ENCODE peak calls at places on chromosomes 4 and X, in four cellular contexts. One of them, this sample, is unnamed.

GRCh38 chr4:19809989-19810388 is 441.7 kb upstream of the SLIT2 start:
- DNase-seq in tibial nerve: no peak
- DNase-seq in tibial artery: no peak
- DNase-seq in cardiac muscle cell: no peak
- DNase-seq in this sample: no peak

GRCh38 chr4:114879916-114880315 is 233.5 kb downstream of the NDST4 start:
- DNase-seq in tibial nerve: no peak
- DNase-seq in tibial artery: no peak
- DNase-seq in cardiac muscle cell: no peak
- DNase-seq in this sample: no peak

GRCh38 chrX:150486011-150486410 is 82.4 kb upstream of the MTM1 start:
- DNase-seq in tibial nerve: no peak
- DNase-seq in tibial artery: peak; percentile 24
- DNase-seq in cardiac muscle cell: peak; percentile 69
- DNase-seq in this sample: peak; percentile 53

GRCh38 chrX:130171446-130172126 is at the start of gene RAB33A:
- DNase-seq in tibial nerve: no peak
- DNase-seq in tibial artery: no peak
- DNase-seq in cardiac muscle cell: peak; percentile 29
- DNase-seq in this sample: no peak

GRCh38 chr4:743463-744211 is 38.0 kb downstream of the PCGF3 start:
- DNase-seq in tibial nerve: no peak
- DNase-seq in tibial artery: no peak
- DNase-seq in cardiac muscle cell: no peak
- DNase-seq in this sample: no peak

GRCh38 chr4:151567056-151567455 is 158.1 kb downstream of the FHIP1A start:
- DNase-seq in tibial nerve: no peak
- DNase-seq in tibial artery: no peak
- DNase-seq in cardiac muscle cell: no peak
- DNase-seq in this sample: no peak

GRCh38 chr4:129839687-129840086 is 743.7 kb downstream of the C4orf33 start:
- DNase-seq in tibial nerve: no peak
- DNase-seq in tibial artery: no peak
- DNase-seq in cardiac muscle cell: no peak
- DNase-seq in this sample: no peak

GRCh38 chrX:10513974-10514373 is 106.4 kb downstream of the MID1 start:
- DNase-seq in tibial nerve: no peak
- DNase-seq in tibial artery: no peak
- DNase-seq in cardiac muscle cell: no peak
- DNase-seq in this sample: no peak

GRCh38 chr4:69760455-69760854 is at the start of gene SULT1B1:
- DNase-seq in tibial nerve: no peak
- DNase-seq in tibial artery: peak; percentile 40
- DNase-seq in cardiac muscle cell: peak; percentile 71
- DNase-seq in this sample: no peak

GRCh38 chr4:125266901-125267601 is 47.7 kb upstream of the FAT4 start:
- DNase-seq in tibial nerve: no peak
- DNase-seq in tibial artery: no peak
- DNase-seq in cardiac muscle cell: peak; percentile 79
- DNase-seq in this sample: no peak

GRCh38 chrX:103461156-103461555 is 58.1 kb downstream of the RAB40A start:
- DNase-seq in tibial nerve: no peak
- DNase-seq in tibial artery: no peak
- DNase-seq in cardiac muscle cell: no peak
- DNase-seq in this sample: no peak

GRCh38 chr4:139214039-139214534 is 37.1 kb upstream of the ELF2 start:
- DNase-seq in tibial nerve: no peak
- DNase-seq in tibial artery: peak; percentile 31
- DNase-seq in cardiac muscle cell: no peak
- DNase-seq in this sample: no peak
- H3K27ac ChIP-seq in tibial nerve: no peak overlapping the region
- H3K27ac ChIP-seq in tibial artery: no peak overlapping the region
- H3K27ac ChIP-seq in cardiac muscle cell: peak overlapping the region; percentile 3
- H3K27ac ChIP-seq in this sample: no peak overlapping the region

GRCh38 chrX:18012974-18013373 is 151.9 kb upstream of the RAI2 start:
- DNase-seq in tibial nerve: no peak
- DNase-seq in tibial artery: no peak
- DNase-seq in cardiac muscle cell: no peak
- DNase-seq in this sample: no peak

GRCh38 chrX:18010251-18010650 is 149.2 kb upstream of the RAI2 start:
- DNase-seq in tibial nerve: no peak
- DNase-seq in tibial artery: no peak
- DNase-seq in cardiac muscle cell: no peak
- DNase-seq in this sample: no peak
- H3K9me3 ChIP-seq in tibial nerve: no peaks in the 10 kb centered on the region
- H3K9me3 ChIP-seq in tibial artery: no peaks in the 10 kb centered on the region
- H3K9me3 ChIP-seq in cardiac muscle cell: no peaks in the 10 kb centered on the region
- H3K9me3 ChIP-seq in this sample: no peaks in the 10 kb centered on the region

GRCh38 chr4:8880851-8881250 is 9.2 kb upstream of the HMX1 start:
- DNase-seq in tibial nerve: no peak
- DNase-seq in tibial artery: no peak
- DNase-seq in cardiac muscle cell: no peak
- DNase-seq in this sample: no peak
- H3K27me3 ChIP-seq in tibial nerve: no peaks in the 10 kb centered on the region
- H3K27me3 ChIP-seq in tibial artery: peaks cover 79% of the 10 kb centered on the region
- H3K27me3 ChIP-seq in cardiac muscle cell: peaks cover 99% of the 10 kb centered on the region
- H3K27me3 ChIP-seq in this sample: peaks cover 5% of the 10 kb centered on the region

GRCh38 chrX:8731579-8732395 is at the start of gene ANOS1:
- DNase-seq in tibial nerve: peak; percentile 17
- DNase-seq in tibial artery: no peak
- DNase-seq in cardiac muscle cell: peak; percentile 72
- DNase-seq in this sample: peak; percentile 65
- H3K27ac ChIP-seq in tibial nerve: no peak within 1 kb of the TSS
- H3K27ac ChIP-seq in tibial artery: no peak within 1 kb of the TSS
- H3K27ac ChIP-seq in cardiac muscle cell: no peak within 1 kb of the TSS
- H3K27ac ChIP-seq in this sample: no peak within 1 kb of the TSS

GRCh38 chr4:76950846-76951321 is 1.3 kb downstream of the SEPTIN11 start:
- DNase-seq in tibial nerve: no peak
- DNase-seq in tibial artery: peak; percentile 40
- DNase-seq in cardiac muscle cell: peak; percentile 52
- DNase-seq in this sample: peak; percentile 66

GRCh38 chr4:76951333-76952033 is 1.9 kb downstream of the SEPTIN11 start:
- DNase-seq in tibial nerve: no peak
- DNase-seq in tibial artery: no peak
- DNase-seq in cardiac muscle cell: peak; percentile 46
- DNase-seq in this sample: peak; percentile 56

GRCh38 chr4:76948441-76949292 is 885 bp upstream of the SEPTIN11 start:
- DNase-seq in tibial nerve: peak; percentile 34
- DNase-seq in tibial artery: peak; percentile 77
- DNase-seq in cardiac muscle cell: peak; percentile 83
- DNase-seq in this sample: peak; percentile 88

GRCh38 chr4:76950052-76950845 is 697 bp downstream of the SEPTIN11 start:
- DNase-seq in tibial nerve: peak; percentile 31
- DNase-seq in tibial artery: peak; percentile 58
- DNase-seq in cardiac muscle cell: peak; percentile 54
- DNase-seq in this sample: peak; percentile 76

DNA sequence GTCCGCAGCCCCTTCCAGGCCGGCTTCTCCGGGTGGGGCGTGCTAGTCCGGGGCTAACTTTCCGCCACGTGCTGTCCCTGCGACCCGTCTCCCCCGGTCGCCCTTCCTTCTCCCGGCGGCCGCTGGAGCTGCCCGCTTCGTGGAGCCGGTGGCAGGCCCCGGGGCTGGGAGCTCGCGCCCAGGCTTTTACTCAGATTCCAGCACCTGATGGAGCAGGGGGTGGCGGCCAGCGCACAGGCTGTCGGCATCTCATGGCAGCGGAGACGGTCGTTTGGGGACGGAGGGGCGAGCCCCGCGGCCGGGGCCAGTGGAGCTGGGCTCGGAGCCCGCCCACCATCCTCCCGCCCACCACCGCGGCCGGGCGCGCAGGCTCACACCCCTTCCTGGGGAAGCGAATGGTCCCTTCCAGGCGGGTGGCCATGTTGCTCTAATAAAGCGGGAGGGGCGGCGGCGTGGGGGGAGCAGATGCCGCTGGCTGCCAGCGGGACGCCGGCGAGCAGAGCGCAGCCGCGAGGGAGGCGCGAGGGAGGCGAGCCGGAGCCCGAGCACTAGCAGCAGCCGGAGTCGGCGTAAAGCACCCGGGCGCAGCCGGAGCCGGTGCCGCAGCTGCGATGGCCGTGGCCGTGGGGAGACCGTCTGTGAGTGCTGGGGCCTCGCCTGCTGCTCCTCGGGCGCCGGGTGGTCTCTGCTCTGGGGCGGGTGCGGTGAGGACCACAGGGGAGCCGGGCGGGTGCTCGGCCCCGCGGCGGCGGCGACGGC is at the start of gene SEPTIN11:
- DNase-seq in tibial nerve: peak; percentile 87
- DNase-seq in tibial artery: peak; percentile 95
- DNase-seq in cardiac muscle cell: peak; percentile 97
- DNase-seq in this sample: peak; percentile 96
- H3K9me3 ChIP-seq in tibial nerve: no peaks in the 10 kb centered on the region
- H3K9me3 ChIP-seq in tibial artery: no peaks in the 10 kb centered on the region
- H3K9me3 ChIP-seq in cardiac muscle cell: no peaks in the 10 kb centered on the region
- H3K9me3 ChIP-seq in this sample: no peaks in the 10 kb centered on the region

GRCh38 chr4:8588196-8588470 is 4.4 kb upstream of the CPZ start:
- DNase-seq in tibial nerve: no peak
- DNase-seq in tibial artery: no peak
- DNase-seq in cardiac muscle cell: no peak
- DNase-seq in this sample: no peak
- H3K27me3 ChIP-seq in tibial nerve: no peaks in the 10 kb centered on the region
- H3K27me3 ChIP-seq in tibial artery: peaks cover 89% of the 10 kb centered on the region
- H3K27me3 ChIP-seq in cardiac muscle cell: peaks cover 38% of the 10 kb centered on the region
- H3K27me3 ChIP-seq in this sample: no peaks in the 10 kb centered on the region

GRCh38 chrX:45900751-45901150 is 644.5 kb downstream of the ZNF674 start:
- DNase-seq in tibial nerve: no peak
- DNase-seq in tibial artery: no peak
- DNase-seq in cardiac muscle cell: peak; percentile 62
- DNase-seq in this sample: no peak

GRCh38 chrX:45889471-45889870 is 655.8 kb downstream of the ZNF674 start:
- DNase-seq in tibial nerve: no peak
- DNase-seq in tibial artery: no peak
- DNase-seq in cardiac muscle cell: no peak
- DNase-seq in this sample: no peak

GRCh38 chrX:45894864-45895645 is 650.2 kb downstream of the ZNF674 start:
- DNase-seq in tibial nerve: no peak
- DNase-seq in tibial artery: no peak
- DNase-seq in cardiac muscle cell: no peak
- DNase-seq in this sample: no peak
- H3K27ac ChIP-seq in tibial nerve: no peak overlapping the region
- H3K27ac ChIP-seq in tibial artery: no peak overlapping the region
- H3K27ac ChIP-seq in cardiac muscle cell: no peak overlapping the region
- H3K27ac ChIP-seq in this sample: no peak overlapping the region

GRCh38 chrX:152941328-152942111 is 43.7 kb downstream of the ZNF185 start:
- DNase-seq in tibial nerve: peak; percentile 78
- DNase-seq in tibial artery: peak; percentile 80
- DNase-seq in cardiac muscle cell: peak; percentile 94
- DNase-seq in this sample: peak; percentile 89

GRCh38 chrX:152945021-152945979 is 47.4 kb downstream of the ZNF185 start:
- DNase-seq in tibial nerve: no peak
- DNase-seq in tibial artery: no peak
- DNase-seq in cardiac muscle cell: no peak
- DNase-seq in this sample: no peak

GRCh38 chrX:152949114-152949513 is 44.8 kb downstream of the PNMA5 start:
- DNase-seq in tibial nerve: no peak
- DNase-seq in tibial artery: no peak
- DNase-seq in cardiac muscle cell: no peak
- DNase-seq in this sample: no peak

GRCh38 chrX:152943826-152944225 is 46.0 kb downstream of the ZNF185 start:
- DNase-seq in tibial nerve: no peak
- DNase-seq in tibial artery: no peak
- DNase-seq in cardiac muscle cell: no peak
- DNase-seq in this sample: no peak

GRCh38 chrX:152946681-152947080 is 47.2 kb downstream of the PNMA5 start:
- DNase-seq in tibial nerve: no peak
- DNase-seq in tibial artery: no peak
- DNase-seq in cardiac muscle cell: no peak
- DNase-seq in this sample: no peak
- H3K9me3 ChIP-seq in tibial nerve: no peaks in the 10 kb centered on the region
- H3K9me3 ChIP-seq in tibial artery: no peaks in the 10 kb centered on the region
- H3K9me3 ChIP-seq in cardiac muscle cell: no peaks in the 10 kb centered on the region
- H3K9me3 ChIP-seq in this sample: no peaks in the 10 kb centered on the region

GRCh38 chr4:153058668-153059060 is 122.5 kb downstream of the FHDC1 start:
- DNase-seq in tibial nerve: no peak
- DNase-seq in tibial artery: no peak
- DNase-seq in cardiac muscle cell: no peak
- DNase-seq in this sample: no peak
- H3K27me3 ChIP-seq in tibial nerve: no peaks in the 10 kb centered on the region
- H3K27me3 ChIP-seq in tibial artery: peaks cover 12% of the 10 kb centered on the region
- H3K27me3 ChIP-seq in cardiac muscle cell: no peaks in the 10 kb centered on the region
- H3K27me3 ChIP-seq in this sample: peaks cover 7% of the 10 kb centered on the region

DNA sequence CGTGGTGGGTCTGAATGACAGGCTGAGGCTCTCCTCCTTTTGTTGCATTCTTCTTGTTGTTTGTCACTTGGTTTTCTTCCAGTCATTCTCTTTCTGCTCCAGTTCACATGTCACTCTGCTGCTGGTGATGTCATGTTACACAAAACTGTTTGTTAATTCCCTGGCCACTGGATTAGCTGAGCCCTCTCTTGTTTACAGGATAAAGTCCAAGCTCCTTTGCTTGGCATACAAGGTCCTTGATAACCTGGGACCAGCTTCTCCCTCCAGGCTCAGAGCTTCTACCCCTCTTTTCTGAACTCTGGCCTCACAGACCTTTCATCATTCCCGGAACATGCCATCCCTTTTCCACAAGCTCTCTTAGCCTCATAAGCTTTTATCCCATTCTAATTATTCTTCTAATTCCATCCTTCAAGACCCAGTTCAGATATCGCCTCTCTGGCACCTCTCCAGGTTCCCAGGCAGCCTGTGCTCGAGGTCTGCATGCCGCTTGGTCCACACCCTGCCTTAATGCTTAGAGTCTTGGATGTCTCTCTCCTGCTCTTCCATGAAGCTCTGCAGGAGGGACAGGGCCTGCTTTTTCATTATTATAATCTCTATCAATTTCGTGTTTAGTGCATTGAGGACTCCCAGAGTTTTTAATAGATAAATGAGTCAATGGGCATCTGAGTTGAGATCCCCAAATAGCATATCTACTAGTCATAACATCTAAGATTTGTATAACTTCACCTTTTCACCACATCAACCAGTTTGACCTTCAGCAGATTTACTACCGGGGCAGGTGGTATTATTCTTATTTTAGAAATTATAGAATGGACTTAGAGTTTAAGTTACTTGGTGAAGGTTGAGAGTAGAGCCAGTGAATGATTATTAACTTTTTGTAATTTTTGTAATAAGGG is 98.7 kb downstream of the TMEM131L start:
- DNase-seq in tibial nerve: no peak
- DNase-seq in tibial artery: no peak
- DNase-seq in cardiac muscle cell: no peak
- DNase-seq in this sample: peak; percentile 78
- H3K27ac ChIP-seq in tibial nerve: no peak overlapping the region
- H3K27ac ChIP-seq in tibial artery: peak overlapping the region; percentile 64
- H3K27ac ChIP-seq in cardiac muscle cell: no peak overlapping the region
- H3K27ac ChIP-seq in this sample: peak overlapping the region; percentile 9